ENCODE peak calls at places on chromosomes 13 and 19, in six cellular contexts. Y is left cardiac atrium, B is GM18507, S is T-helper 1 cell, L is NCI-H1417, C is endodermal cell. D is an unnamed sample.

GRCh38 chr19:33819496-33819874 is 22.8 kb downstream of the KCTD15 start:
- DNase-seq in S (no peak), C (no peak), L (no peak), B (no peak), Y (no peak), D (no peak)

GRCh38 chr13:79724348-79725103 is 243.6 kb downstream of the NDFIP2 start:
- DNase-seq in C (no peak), L (no peak), S (no peak), Y (no peak), B (no peak), D (no peak)

GRCh38 chr19:40702337-40703012 is 12.0 kb upstream of the NUMBL start:
- DNase-seq in Y (no peak), C (peak), B (no peak), S (no peak), L (no peak), D (no peak)

GRCh38 chr19:12664406-12665280 is 1.9 kb downstream of the MAN2B1 start:
- DNase-seq in L (no peak), B (no peak), Y (no peak), C (peak), S (no peak), D (no peak)

GRCh38 chr19:13262450-13262849 is 112.2 kb downstream of the IER2 start:
- DNase-seq in Y (no peak), S (no peak), L (peak), B (no peak), C (no peak), D (no peak)

GRCh38 chr13:90365130-90365529 is 982.4 kb upstream of the MIR17HG start:
- DNase-seq in B (no peak), L (no peak), C (no peak), S (no peak), Y (no peak), D (no peak)

GRCh38 chr19:35204799-35205732 is 23.5 kb downstream of the FAM187B start:
- DNase-seq in L (no peak), C (peak), Y (no peak), B (peak), S (no peak), D (no peak)

GRCh38 chr19:40279120-40279551 is 6.0 kb downstream of the AKT2 start:
- DNase-seq in Y (peak), B (no peak), L (no peak), C (no peak), S (no peak), D (no peak)

GRCh38 chr19:56404705-56405056 is 549 bp downstream of the ZNF583 start:
- DNase-seq in Y (no peak), C (no peak), B (no peak), S (no peak), L (no peak), D (peak)